ENCODE peak calls at places on chromosome 9, in seven cellular contexts. D is KBM-7, V is EL, G is T-helper 2 cell, N is kidney epithelial cell, C is cardiac fibroblast, H is NCI-H1092. S is an unnamed sample.

GRCh38 chr9:130172858-130173461 is 756 bp downstream of the NCS1 start:
- DNase-seq in D (peak), V (peak), G (peak), N (no peak), C (no peak), H (no peak), S (no peak)

GRCh38 chr9:132679946-132680620 is 9.8 kb downstream of the GTF3C4 start:
- DNase-seq in D (no peak), V (no peak), G (no peak), N (no peak), C (no peak), H (no peak), S (no peak)

GRCh38 chr9:109274768-109275596 is 45.9 kb downstream of the EPB41L4B start:
- DNase-seq in D (no peak), V (no peak), G (no peak), N (no peak), C (no peak), H (peak), S (no peak)

GRCh38 chr9:128735373-128735772 is 11.4 kb upstream of the ZDHHC12 start:
- DNase-seq in D (no peak), V (no peak), G (no peak), N (no peak), C (no peak), H (no peak), S (no peak)

GRCh38 chr9:127783111-127783621 is 2.7 kb upstream of the CDK9 start:
- DNase-seq in D (peak), V (no peak), G (peak), N (no peak), C (no peak), H (no peak), S (peak)

GRCh38 chr9:128149951-128150593 is 819 bp downstream of the LCN2 start:
- DNase-seq in D (peak), V (no peak), G (no peak), N (no peak), C (no peak), H (no peak), S (no peak)

GRCh38 chr9:69433968-69434367 is 109.0 kb downstream of the ENTREP1 start:
- DNase-seq in D (no peak), V (no peak), G (no peak), N (no peak), C (no peak), H (no peak), S (no peak)

GRCh38 chr9:15142903-15143534 is 164.0 kb downstream of the TTC39B start:
- DNase-seq in D (no peak), V (peak), G (no peak), N (no peak), C (peak), H (peak), S (no peak)

GRCh38 chr9:73167614-73168013 is 15.9 kb downstream of the ANXA1 start:
- DNase-seq in D (no peak), V (no peak), G (no peak), N (no peak), C (no peak), H (no peak), S (no peak)

GRCh38 chr9:26263451-26263850 is 585.2 kb upstream of the TUSC1 start:
- DNase-seq in D (no peak), V (no peak), G (no peak), N (no peak), C (no peak), H (no peak), S (no peak)

GRCh38 chr9:85703398-85703797 is 38.4 kb downstream of the AGTPBP1 start:
- DNase-seq in D (no peak), V (peak), G (no peak), N (no peak), C (peak), H (no peak), S (no peak)

S was measured in NK-92 treated with Interleukin-12 subunit alpha and Interleukin-12 subunit beta, amount 100 ng/mL, for 24 hours.